ENCODE peak calls at places on chromosomes 5 and 9, in six cellular contexts. One of them, this sample, is unnamed.

GRCh38 chr5:146025108-146025507 is 80.3 kb downstream of the PLAC8L1 start:
- DNase-seq in hepatocyte: peak
- DNase-seq in right lobe of liver: no peak
- DNase-seq in stomach: peak
- DNase-seq in tibial artery: no peak
- DNase-seq in cardiac muscle cell: no peak
- DNase-seq in this sample: peak

GRCh38 chr5:159713254-159713653 is 203.0 kb upstream of the ADRA1B start:
- DNase-seq in hepatocyte: no peak
- DNase-seq in right lobe of liver: no peak
- DNase-seq in stomach: no peak
- DNase-seq in tibial artery: no peak
- DNase-seq in cardiac muscle cell: no peak
- DNase-seq in this sample: no peak

GRCh38 chr5:62592558-62592957 is 13.9 kb downstream of the LRRC70 start:
- DNase-seq in hepatocyte: no peak
- DNase-seq in right lobe of liver: no peak
- DNase-seq in stomach: no peak
- DNase-seq in tibial artery: no peak
- DNase-seq in cardiac muscle cell: no peak
- DNase-seq in this sample: no peak

GRCh38 chr9:27749838-27750237 is 176.6 kb upstream of the C9orf72 start:
- DNase-seq in hepatocyte: no peak
- DNase-seq in right lobe of liver: no peak
- DNase-seq in stomach: no peak
- DNase-seq in tibial artery: no peak
- DNase-seq in cardiac muscle cell: no peak
- DNase-seq in this sample: no peak

GRCh38 chr5:154456540-154456939 is 10.7 kb downstream of the SAP30L start:
- DNase-seq in hepatocyte: no peak
- DNase-seq in right lobe of liver: no peak
- DNase-seq in stomach: no peak
- DNase-seq in tibial artery: no peak
- DNase-seq in cardiac muscle cell: no peak
- DNase-seq in this sample: no peak

GRCh38 chr5:135242021-135242480 is 157.0 kb downstream of the MACROH2A1 start:
- DNase-seq in hepatocyte: no peak
- DNase-seq in right lobe of liver: no peak
- DNase-seq in stomach: peak
- DNase-seq in tibial artery: no peak
- DNase-seq in cardiac muscle cell: no peak
- DNase-seq in this sample: no peak

GRCh38 chr5:73307645-73308346 is 134.8 kb downstream of the TMEM174 start:
- DNase-seq in hepatocyte: no peak
- DNase-seq in right lobe of liver: no peak
- DNase-seq in stomach: no peak
- DNase-seq in tibial artery: no peak
- DNase-seq in cardiac muscle cell: no peak
- DNase-seq in this sample: no peak

GRCh38 chr5:15717002-15717401 is 217.0 kb downstream of the FBXL7 start:
- DNase-seq in hepatocyte: no peak
- DNase-seq in right lobe of liver: no peak
- DNase-seq in stomach: no peak
- DNase-seq in tibial artery: no peak
- DNase-seq in cardiac muscle cell: no peak
- DNase-seq in this sample: no peak

GRCh38 chr9:88692837-88693236 is 157.9 kb downstream of the NXNL2 start:
- DNase-seq in hepatocyte: no peak
- DNase-seq in right lobe of liver: no peak
- DNase-seq in stomach: no peak
- DNase-seq in tibial artery: no peak
- DNase-seq in cardiac muscle cell: no peak
- DNase-seq in this sample: no peak

GRCh38 chr5:35199886-35200285 is 30.4 kb downstream of the PRLR start:
- DNase-seq in hepatocyte: no peak
- DNase-seq in right lobe of liver: no peak
- DNase-seq in stomach: no peak
- DNase-seq in tibial artery: no peak
- DNase-seq in cardiac muscle cell: no peak
- DNase-seq in this sample: no peak

DNA sequence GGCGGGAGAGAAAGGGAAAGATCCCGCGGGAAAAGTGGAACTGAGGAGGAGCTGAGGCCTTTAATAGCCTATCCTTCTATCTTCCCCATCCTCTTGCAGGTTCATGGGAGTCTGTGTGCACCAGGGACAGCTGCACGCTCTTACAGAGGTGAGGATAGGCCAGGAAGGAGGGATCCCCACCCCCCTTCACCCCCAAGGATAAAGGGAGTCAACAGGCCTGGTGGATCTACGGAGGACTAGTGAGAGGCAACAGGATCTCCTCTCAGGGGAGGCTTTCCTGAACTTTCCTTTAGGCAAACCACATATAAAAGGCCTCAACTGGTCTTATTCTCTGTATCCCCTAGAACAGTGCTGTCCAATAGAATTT is 1.1 kb downstream of the TESK1 start:
- DNase-seq in hepatocyte: no peak
- DNase-seq in right lobe of liver: no peak
- DNase-seq in stomach: no peak
- DNase-seq in tibial artery: no peak
- DNase-seq in cardiac muscle cell: no peak
- DNase-seq in this sample: no peak
- H3K27ac ChIP-seq in hepatocyte: peak
- H3K27ac ChIP-seq in right lobe of liver: no peak
- H3K27ac ChIP-seq in stomach: no peak
- H3K27ac ChIP-seq in tibial artery: peak
- H3K27ac ChIP-seq in cardiac muscle cell: no peak
- H3K27ac ChIP-seq in this sample: no peak

DNA sequence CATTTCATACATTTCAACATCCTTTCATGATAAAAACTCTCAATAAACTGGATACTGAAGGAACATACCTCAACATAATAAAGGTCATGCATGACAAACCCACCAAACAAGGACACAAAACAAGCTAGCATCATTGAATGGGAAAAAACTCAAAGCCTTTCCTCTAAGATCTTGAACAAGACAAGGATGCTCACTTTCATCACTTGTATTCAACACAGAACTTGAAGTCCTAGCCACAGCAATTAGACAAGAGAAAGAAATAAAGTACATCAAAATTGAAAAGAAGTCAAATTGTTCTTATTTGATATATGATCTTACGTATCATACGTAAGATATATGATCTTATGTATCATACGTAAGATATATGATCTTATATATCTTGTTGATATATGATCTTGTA is 5.3 kb downstream of the MRPL50 start:
- DNase-seq in hepatocyte: no peak
- DNase-seq in right lobe of liver: no peak
- DNase-seq in stomach: no peak
- DNase-seq in tibial artery: no peak
- DNase-seq in cardiac muscle cell: no peak
- DNase-seq in this sample: no peak
- TF ChIP-seq CTCF in hepatocyte: no peak
- TF ChIP-seq CTCF in right lobe of liver: no peak
- TF ChIP-seq CTCF in stomach: no peak
- TF ChIP-seq CTCF in tibial artery: no peak
- TF ChIP-seq CTCF in cardiac muscle cell: no peak
- TF ChIP-seq CTCF in this sample: no peak

GRCh38 chr9:94786586-94786985 is 60.1 kb downstream of the AOPEP start:
- DNase-seq in hepatocyte: no peak
- DNase-seq in right lobe of liver: no peak
- DNase-seq in stomach: no peak
- DNase-seq in tibial artery: no peak
- DNase-seq in cardiac muscle cell: no peak
- DNase-seq in this sample: no peak
- H3K27ac ChIP-seq in hepatocyte: peak
- H3K27ac ChIP-seq in right lobe of liver: no peak
- H3K27ac ChIP-seq in stomach: no peak
- H3K27ac ChIP-seq in tibial artery: no peak
- H3K27ac ChIP-seq in cardiac muscle cell: no peak
- H3K27ac ChIP-seq in this sample: no peak

GRCh38 chr5:110343616-110344015 is 382.9 kb downstream of the TMEM232 start:
- DNase-seq in hepatocyte: no peak
- DNase-seq in right lobe of liver: no peak
- DNase-seq in stomach: no peak
- DNase-seq in tibial artery: no peak
- DNase-seq in cardiac muscle cell: no peak
- DNase-seq in this sample: no peak
- TF ChIP-seq CTCF in hepatocyte: peak
- TF ChIP-seq CTCF in right lobe of liver: no peak
- TF ChIP-seq CTCF in stomach: no peak
- TF ChIP-seq CTCF in tibial artery: no peak
- TF ChIP-seq CTCF in cardiac muscle cell: peak
- TF ChIP-seq CTCF in this sample: no peak

GRCh38 chr5:1107167-1108007 is 4.5 kb downstream of the SLC12A7 start:
- DNase-seq in hepatocyte: peak
- DNase-seq in right lobe of liver: peak
- DNase-seq in stomach: no peak
- DNase-seq in tibial artery: no peak
- DNase-seq in cardiac muscle cell: no peak
- DNase-seq in this sample: no peak
- H3K27ac ChIP-seq in hepatocyte: peak
- H3K27ac ChIP-seq in right lobe of liver: peak
- H3K27ac ChIP-seq in stomach: peak
- H3K27ac ChIP-seq in tibial artery: no peak
- H3K27ac ChIP-seq in cardiac muscle cell: no peak
- H3K27ac ChIP-seq in this sample: peak

GRCh38 chr9:16032799-16033198 is 480.0 kb downstream of the CCDC171 start:
- DNase-seq in hepatocyte: no peak
- DNase-seq in right lobe of liver: no peak
- DNase-seq in stomach: no peak
- DNase-seq in tibial artery: no peak
- DNase-seq in cardiac muscle cell: peak
- DNase-seq in this sample: no peak
- TF ChIP-seq CTCF in hepatocyte: no peak
- TF ChIP-seq CTCF in right lobe of liver: no peak
- TF ChIP-seq CTCF in stomach: no peak
- TF ChIP-seq CTCF in tibial artery: no peak
- TF ChIP-seq CTCF in cardiac muscle cell: peak
- TF ChIP-seq CTCF in this sample: no peak

GRCh38 chr9:36319806-36320205 is 61.6 kb upstream of the GNE start:
- DNase-seq in hepatocyte: peak
- DNase-seq in right lobe of liver: peak
- DNase-seq in stomach: peak
- DNase-seq in tibial artery: no peak
- DNase-seq in cardiac muscle cell: no peak
- DNase-seq in this sample: peak
- H3K27ac ChIP-seq in hepatocyte: peak
- H3K27ac ChIP-seq in right lobe of liver: peak
- H3K27ac ChIP-seq in stomach: peak
- H3K27ac ChIP-seq in tibial artery: no peak
- H3K27ac ChIP-seq in cardiac muscle cell: peak
- H3K27ac ChIP-seq in this sample: peak

DNA sequence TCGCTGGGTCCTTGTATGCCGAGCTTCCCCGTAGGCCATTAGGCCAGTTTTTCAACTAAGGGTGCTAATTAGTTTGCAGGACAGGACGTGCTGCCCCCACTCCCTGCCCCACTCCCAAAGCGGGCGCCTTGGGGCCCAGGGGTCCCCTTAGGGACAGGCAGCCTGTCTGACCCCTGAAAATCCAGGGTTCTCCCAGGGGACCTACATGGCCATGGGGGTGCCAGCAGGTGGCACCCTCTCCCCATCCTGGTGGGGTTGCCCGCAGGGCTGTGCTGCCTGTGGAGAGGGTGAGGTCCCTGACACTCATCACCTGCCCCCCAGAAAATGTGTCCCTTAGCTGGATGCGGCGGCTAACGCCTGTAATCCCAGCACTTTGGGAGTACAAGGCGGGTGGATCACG is 8.5 kb upstream of the CCDC187 start:
- DNase-seq in hepatocyte: peak
- DNase-seq in right lobe of liver: no peak
- DNase-seq in stomach: peak
- DNase-seq in tibial artery: no peak
- DNase-seq in cardiac muscle cell: peak
- DNase-seq in this sample: no peak
- TF ChIP-seq CTCF in hepatocyte: peak
- TF ChIP-seq CTCF in right lobe of liver: peak
- TF ChIP-seq CTCF in stomach: peak
- TF ChIP-seq CTCF in tibial artery: peak
- TF ChIP-seq CTCF in cardiac muscle cell: peak
- TF ChIP-seq CTCF in this sample: peak

GRCh38 chr5:10724799-10725507 is 36.1 kb downstream of the DAP start:
- DNase-seq in hepatocyte: no peak
- DNase-seq in right lobe of liver: no peak
- DNase-seq in stomach: peak
- DNase-seq in tibial artery: peak
- DNase-seq in cardiac muscle cell: no peak
- DNase-seq in this sample: peak
- H3K27ac ChIP-seq in hepatocyte: no peak
- H3K27ac ChIP-seq in right lobe of liver: no peak
- H3K27ac ChIP-seq in stomach: peak
- H3K27ac ChIP-seq in tibial artery: peak
- H3K27ac ChIP-seq in cardiac muscle cell: no peak
- H3K27ac ChIP-seq in this sample: peak

This sample was measured in pancreas.